ENCODE peak calls at places on chromosome 12, in eight cellular contexts. J is breast epithelium, E is endothelial cell of umbilical vein, V is body of pancreas, S is cardiac muscle cell, O is iPS DF 6.9, Y is heart left ventricle, D is hepatocyte. Z is an unnamed sample.

GRCh38 chr12:124425667-124426066 is 130.8 kb downstream of the RFLNA start:
- DNase-seq in J (no peak), E (no peak), V (no peak), S (no peak), O (no peak), Y (no peak), D (no peak), Z (no peak)

GRCh38 chr12:98578392-98578791 is 15.1 kb upstream of the SLC25A3 start:
- DNase-seq in J (no peak), E (no peak), V (no peak), S (no peak), O (no peak), Y (no peak), D (no peak), Z (no peak)

GRCh38 chr12:98635657-98636323 is 8.8 kb downstream of the IKBIP start:
- DNase-seq in J (no peak), E (peak), V (no peak), S (peak), O (no peak), Y (no peak), D (no peak), Z (peak)

GRCh38 chr12:108390495-108391203 is 51.5 kb upstream of the CMKLR1 start:
- DNase-seq in J (no peak), E (no peak), V (no peak), S (no peak), O (no peak), Y (no peak), D (no peak), Z (no peak)

GRCh38 chr12:97805086-97805485 is 342.5 kb downstream of the RMST start:
- DNase-seq in J (no peak), E (no peak), V (no peak), S (no peak), O (no peak), Y (no peak), D (no peak), Z (no peak)

GRCh38 chr12:100671396-100672074 is 98.1 kb downstream of the GAS2L3 start:
- DNase-seq in J (no peak), E (no peak), V (no peak), S (no peak), O (no peak), Y (no peak), D (no peak), Z (no peak)

GRCh38 chr12:65660096-65660495 is 164.2 kb upstream of the HMGA2 start:
- DNase-seq in J (no peak), E (no peak), V (no peak), S (no peak), O (no peak), Y (no peak), D (no peak), Z (no peak)

GRCh38 chr12:26319511-26319910 is 124.1 kb downstream of the SSPN start:
- DNase-seq in J (peak), E (no peak), V (peak), S (no peak), O (no peak), Y (peak), D (peak), Z (no peak)

GRCh38 chr12:26195250-26195640 is at the start of gene SSPN:
- DNase-seq in J (peak), E (peak), V (peak), S (peak), O (no peak), Y (peak), D (peak), Z (no peak)

GRCh38 chr12:102023343-102023930 is 38.4 kb downstream of the WASHC3 start:
- DNase-seq in J (no peak), E (no peak), V (no peak), S (no peak), O (no peak), Y (no peak), D (peak), Z (peak)

GRCh38 chr12:49671051-49671765 is 36.0 kb downstream of the FMNL3 start:
- DNase-seq in J (no peak), E (peak), V (no peak), S (no peak), O (no peak), Y (no peak), D (no peak), Z (no peak)

GRCh38 chr12:132637811-132638210 is 19.2 kb downstream of the P2RX2 start:
- DNase-seq in J (no peak), E (no peak), V (no peak), S (no peak), O (no peak), Y (no peak), D (no peak), Z (no peak)

GRCh38 chr12:115598827-115599226 is 678.7 kb downstream of the MED13L start:
- DNase-seq in J (no peak), E (no peak), V (no peak), S (no peak), O (no peak), Y (peak), D (no peak), Z (no peak)

GRCh38 chr12:115437061-115437567 is 753.1 kb upstream of the TBX3 start:
- DNase-seq in J (no peak), E (no peak), V (no peak), S (no peak), O (no peak), Y (peak), D (peak), Z (no peak)

GRCh38 chr12:83960767-83961166 is 951.8 kb downstream of the SLC6A15 start:
- DNase-seq in J (no peak), E (no peak), V (no peak), S (no peak), O (no peak), Y (no peak), D (no peak), Z (no peak)

GRCh38 chr12:119869720-119870119 is 7.4 kb downstream of the CIT start:
- DNase-seq in J (no peak), E (peak), V (no peak), S (no peak), O (no peak), Y (no peak), D (no peak), Z (peak)

GRCh38 chr12:68451261-68452091 is 119.3 kb upstream of the MDM1 start:
- DNase-seq in J (no peak), E (peak), V (peak), S (no peak), O (no peak), Y (peak), D (peak), Z (peak)

GRCh38 chr12:102343361-102344121 is 136.8 kb downstream of the IGF1 start:
- DNase-seq in J (no peak), E (peak), V (peak), S (no peak), O (no peak), Y (no peak), D (peak), Z (no peak)

GRCh38 chr12:71639341-71639760 is 24.3 kb downstream of the ZFC3H1 start:
- DNase-seq in J (no peak), E (no peak), V (no peak), S (peak), O (no peak), Y (no peak), D (no peak), Z (no peak)

GRCh38 chr12:122437656-122438121 is 15.2 kb upstream of the CLIP1 start:
- DNase-seq in J (peak), E (no peak), V (peak), S (no peak), O (no peak), Y (peak), D (no peak), Z (no peak)

GRCh38 chr12:122646568-122647220 is 56.5 kb downstream of the HCAR2 start:
- DNase-seq in J (no peak), E (no peak), V (no peak), S (no peak), O (no peak), Y (no peak), D (no peak), Z (no peak)

GRCh38 chr12:75933136-75933535 is 98.4 kb downstream of the PHLDA1 start:
- DNase-seq in J (no peak), E (peak), V (no peak), S (no peak), O (no peak), Y (no peak), D (peak), Z (peak)

GRCh38 chr12:55729592-55730446 is 1.0 kb upstream of the CD63 start:
- DNase-seq in J (peak), E (peak), V (peak), S (peak), O (no peak), Y (peak), D (peak), Z (peak)

GRCh38 chr12:117387832-117388231 is 26.4 kb upstream of the NOS1 start:
- DNase-seq in J (no peak), E (no peak), V (no peak), S (no peak), O (no peak), Y (no peak), D (no peak), Z (no peak)

GRCh38 chr12:5163661-5164060 is 120.0 kb downstream of the KCNA5 start:
- DNase-seq in J (no peak), E (no peak), V (no peak), S (no peak), O (no peak), Y (no peak), D (no peak), Z (no peak)

GRCh38 chr12:6954754-6955461 is 3.8 kb downstream of the PTPN6 start:
- DNase-seq in J (no peak), E (no peak), V (no peak), S (no peak), O (no peak), Y (no peak), D (no peak), Z (no peak)

GRCh38 chr12:99154264-99154982 is 493.1 kb upstream of the GARIN6 start:
- DNase-seq in J (no peak), E (no peak), V (peak), S (peak), O (no peak), Y (peak), D (no peak), Z (no peak)

GRCh38 chr12:8953773-8954402 is 4.4 kb upstream of the M6PR start:
- DNase-seq in J (no peak), E (no peak), V (no peak), S (no peak), O (no peak), Y (no peak), D (no peak), Z (no peak)

GRCh38 chr12:24948816-24949722 is at the start of gene BCAT1:
- DNase-seq in J (no peak), E (peak), V (peak), S (peak), O (no peak), Y (peak), D (peak), Z (peak)

GRCh38 chr12:88805286-88805685 is 225.0 kb upstream of the KITLG start:
- DNase-seq in J (no peak), E (no peak), V (no peak), S (no peak), O (no peak), Y (no peak), D (no peak), Z (peak)

GRCh38 chr12:118850244-118850825 is 131.0 kb upstream of the SRRM4 start:
- DNase-seq in J (no peak), E (no peak), V (peak), S (no peak), O (peak), Y (no peak), D (peak), Z (no peak)

GRCh38 chr12:64633940-64634337 is 23.6 kb downstream of the RASSF3 start:
- DNase-seq in J (no peak), E (peak), V (peak), S (no peak), O (no peak), Y (peak), D (peak), Z (no peak)

GRCh38 chr12:3559601-3560294 is 68.7 kb downstream of the PRMT8 start:
- DNase-seq in J (no peak), E (no peak), V (no peak), S (no peak), O (no peak), Y (no peak), D (no peak), Z (no peak)

GRCh38 chr12:130438243-130438620 is 100.5 kb downstream of the PIWIL1 start:
- DNase-seq in J (no peak), E (no peak), V (no peak), S (no peak), O (no peak), Y (no peak), D (no peak), Z (no peak)

GRCh38 chr12:64007853-64008252 is 163.4 kb downstream of the SRGAP1 start:
- DNase-seq in J (no peak), E (no peak), V (no peak), S (no peak), O (no peak), Y (no peak), D (no peak), Z (no peak)

GRCh38 chr12:1922985-1923384 is 4.5 kb upstream of the CACNA2D4 start:
- DNase-seq in J (no peak), E (no peak), V (no peak), S (no peak), O (no peak), Y (no peak), D (peak), Z (no peak)

GRCh38 chr12:6218526-6218925 is 18.3 kb downstream of the CD9 start:
- DNase-seq in J (no peak), E (no peak), V (no peak), S (no peak), O (no peak), Y (no peak), D (no peak), Z (no peak)

GRCh38 chr12:110403975-110404675 is 617 bp upstream of the ANAPC7 start:
- DNase-seq in J (peak), E (peak), V (peak), S (peak), O (peak), Y (peak), D (peak), Z (no peak)

DNA sequence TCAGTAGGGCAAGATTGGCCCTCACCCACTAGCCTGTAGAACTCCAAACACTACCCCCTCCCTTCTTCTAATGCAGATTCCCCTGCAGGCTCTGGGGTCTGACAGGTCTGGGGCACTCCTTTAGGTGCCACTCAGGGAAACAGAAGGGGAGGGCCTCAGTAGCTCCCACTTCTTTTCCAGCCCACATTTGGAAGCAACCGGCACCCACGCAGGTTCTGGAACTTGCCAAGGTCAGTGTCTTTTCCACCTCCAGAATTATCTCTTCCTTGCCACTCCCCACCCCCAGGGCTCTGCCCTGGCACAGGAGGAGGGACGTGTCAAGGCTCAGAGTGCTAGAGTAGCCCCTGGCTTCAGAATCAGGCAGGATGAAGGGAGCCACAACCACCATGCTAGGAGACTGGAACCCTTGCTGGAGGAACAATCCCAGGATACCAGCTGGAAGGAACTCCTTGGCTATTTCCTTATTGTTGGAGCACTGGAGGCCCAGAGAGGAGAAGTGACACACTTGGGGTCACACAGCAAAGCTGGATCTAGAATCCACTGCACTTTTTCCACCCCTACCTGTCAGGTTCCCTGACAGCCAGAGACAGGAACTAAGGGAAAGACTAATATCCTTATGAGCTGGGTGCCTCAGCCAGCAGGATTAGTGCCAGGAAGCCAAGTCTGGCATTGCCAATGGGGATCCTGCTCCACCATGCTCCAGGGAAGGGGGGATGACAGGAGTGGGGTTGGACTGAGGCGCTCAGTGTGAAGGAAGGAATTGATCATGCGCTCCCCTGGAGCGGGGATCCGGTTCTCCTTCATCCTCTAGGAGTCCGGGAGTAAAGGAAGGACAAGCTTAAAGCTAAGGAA is 1.8 kb upstream of the FIGNL2 start:
- DNase-seq in J (no peak), E (no peak), V (no peak), S (no peak), O (no peak), Y (no peak), D (no peak), Z (no peak)
- H3K4me3 ChIP-seq in J (no peak), E (no peak), V (no peak), S (no peak), O (no peak), Y (no peak), D (no peak), Z (no peak)

DNA sequence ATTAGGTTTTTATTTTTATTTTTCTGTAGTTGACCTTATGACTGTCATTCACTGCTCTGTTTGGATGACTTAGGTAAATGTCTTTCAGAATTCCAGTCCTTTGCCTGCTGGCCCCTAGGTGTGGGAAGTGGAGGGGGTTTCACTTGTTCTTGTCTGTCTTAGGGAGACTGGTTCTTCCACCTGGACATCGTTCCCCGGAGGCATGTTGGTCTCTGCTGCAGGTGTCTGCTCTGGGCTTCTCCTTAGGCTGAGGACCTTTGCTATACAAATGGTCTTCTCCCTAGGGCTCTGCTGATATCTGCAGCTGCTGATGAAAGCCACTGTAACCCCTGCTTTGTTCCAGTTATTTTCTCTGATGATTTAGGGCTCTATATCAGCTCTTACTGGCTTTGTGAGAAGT is 97.1 kb downstream of the OTOGL start:
- DNase-seq in J (no peak), E (no peak), V (no peak), S (no peak), O (no peak), Y (no peak), D (no peak), Z (no peak)
- H3K4me3 ChIP-seq in J (no peak), E (no peak), V (no peak), S (no peak), O (no peak), Y (no peak), D (no peak), Z (no peak)

DNA sequence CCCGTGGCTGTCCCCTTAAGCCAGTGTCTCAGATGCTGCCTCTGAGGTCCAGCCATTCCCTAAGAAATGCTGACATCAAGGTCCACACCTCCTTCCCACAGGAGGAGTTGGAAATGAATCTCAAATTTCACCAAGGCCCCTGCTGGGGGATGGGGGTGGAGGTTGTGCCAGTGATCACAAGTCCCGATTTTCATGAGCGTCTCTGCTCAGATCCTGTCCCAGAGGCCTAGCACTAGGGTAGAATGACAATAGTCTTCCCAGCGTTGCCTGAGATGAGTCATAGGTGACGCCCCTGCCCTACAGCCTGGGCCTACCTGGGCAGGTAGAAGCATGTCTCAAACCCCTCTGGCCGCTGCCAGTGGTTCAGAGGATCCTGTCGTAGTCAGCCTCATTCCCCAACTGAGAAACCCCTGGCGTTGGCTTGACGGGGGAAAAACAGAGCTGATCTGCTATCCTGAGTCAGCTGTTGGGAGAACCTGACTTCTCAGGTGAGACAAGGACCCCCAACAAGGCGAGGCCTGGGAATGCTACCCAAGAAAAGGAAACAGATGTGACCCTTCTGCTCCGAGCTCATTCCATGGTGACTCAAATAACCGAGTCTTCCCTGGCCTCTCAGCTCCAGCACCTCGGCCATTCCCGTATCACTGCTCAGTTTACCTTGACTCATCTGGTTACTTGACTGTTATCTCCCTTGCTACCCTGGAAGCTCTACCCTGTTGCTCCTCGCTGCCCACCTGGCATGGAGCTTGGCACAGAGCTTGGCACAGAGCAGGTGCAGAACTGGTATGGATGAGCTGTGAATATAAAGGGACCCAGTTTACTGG is 21.8 kb upstream of the SPPL3 start:
- DNase-seq in J (peak), E (no peak), V (no peak), S (no peak), O (no peak), Y (no peak), D (no peak), Z (no peak)
- H3K4me3 ChIP-seq in J (no peak), E (no peak), V (no peak), S (no peak), O (no peak), Y (no peak), D (no peak), Z (no peak)

DNA sequence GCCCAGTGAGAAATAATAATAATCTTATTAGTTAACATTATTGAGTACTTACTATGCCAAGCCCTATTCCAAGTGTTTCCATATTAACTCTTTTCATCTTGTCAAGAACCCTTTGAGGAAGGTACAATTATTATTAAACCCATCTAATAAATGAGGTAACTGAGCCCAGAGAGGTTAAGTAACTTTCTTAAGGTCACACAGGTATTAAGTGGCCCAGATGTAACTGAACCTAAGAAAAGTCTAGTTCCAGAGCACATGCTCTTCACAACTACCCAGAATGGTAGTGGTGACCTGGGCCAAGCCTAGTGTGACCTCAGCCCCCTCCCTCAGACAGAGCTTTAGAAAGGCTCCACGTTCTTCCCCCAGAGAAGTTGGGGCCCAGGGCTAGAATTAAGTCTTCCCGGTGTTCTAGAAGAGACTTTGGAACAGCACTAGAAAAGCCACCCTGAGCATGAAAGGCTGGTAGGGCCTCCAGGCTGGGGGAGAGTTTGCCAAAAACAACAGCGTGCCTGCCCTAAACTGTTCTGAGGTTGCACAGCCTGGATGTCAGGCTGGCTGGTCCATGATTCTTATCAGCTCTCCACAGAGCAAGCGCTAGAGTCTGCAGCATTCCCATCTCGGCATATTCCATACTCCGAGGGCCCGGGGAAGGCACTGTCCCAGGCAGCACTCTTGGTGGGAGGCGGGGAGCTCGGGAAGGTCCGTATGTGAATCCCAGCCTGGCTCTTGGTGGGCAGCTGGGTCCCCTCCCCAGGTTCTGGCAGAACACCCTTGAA is 41.3 kb upstream of the CTDSP2 start:
- DNase-seq in J (no peak), E (peak), V (no peak), S (peak), O (no peak), Y (peak), D (no peak), Z (no peak)
- H3K4me3 ChIP-seq in J (no peak), E (no peak), V (no peak), S (no peak), O (no peak), Y (no peak), D (no peak), Z (peak)

GRCh38 chr12:53268637-53269562 is 801 bp downstream of the ESPL1 start:
- DNase-seq in J (no peak), E (no peak), V (no peak), S (no peak), O (no peak), Y (no peak), D (no peak), Z (no peak)
- H3K4me3 ChIP-seq in J (peak), E (peak), V (no peak), S (peak), O (peak), Y (peak), D (peak), Z (peak)